ENCODE peak calls at places on chromosome 19, in seven cellular contexts. C is mesendoderm, K is GM12878, G is transverse colon, X is heart left ventricle, O is aorta, W is psoas muscle. P is an unnamed sample.

GRCh38 chr19:1245884-1246816 is 2.2 kb upstream of the MIDN start:
- DNase-seq in O (no peak), C (no peak), G (peak; percentile 88), X (peak; percentile 85), W (peak; percentile 91), K (no peak), P (no peak)

GRCh38 chr19:52603558-52604207 is 33.6 kb downstream of the ZNF701 start:
- DNase-seq in G (no peak), C (no peak), O (no peak), K (no peak), W (no peak), X (no peak), P (no peak)

GRCh38 chr19:33196446-33197193 is 2.5 kb downstream of the LRP3 start:
- DNase-seq in X (no peak), O (no peak), G (no peak), K (no peak), W (no peak), C (no peak), P (no peak)

GRCh38 chr19:45827459-45828093 is 12.5 kb upstream of the RSPH6A start:
- DNase-seq in C (no peak), O (no peak), X (no peak), W (no peak), K (no peak), G (no peak), P (no peak)

GRCh38 chr19:33394723-33395560 is 21.4 kb downstream of the CEBPG start:
- DNase-seq in C (no peak), X (no peak), G (no peak), O (no peak), K (no peak), W (no peak), P (no peak)

GRCh38 chr19:49553451-49554271 is 25.9 kb downstream of the RCN3 start:
- DNase-seq in W (no peak), X (no peak), K (no peak), O (no peak), G (peak; percentile 70), C (no peak), P (peak; percentile 59)

GRCh38 chr19:52296400-52296772 is 583 bp upstream of the ZNF480 start:
- DNase-seq in W (no peak), O (no peak), X (no peak), G (no peak), C (peak; percentile 13), K (no peak), P (peak; percentile 4)

GRCh38 chr19:46428278-46429141 is at the start of gene PNMA8C:
- DNase-seq in G (peak; percentile 50), C (peak; percentile 90), W (peak; percentile 74), O (peak; percentile 90), K (no peak), X (peak; percentile 76), P (peak; percentile 76)

GRCh38 chr19:6811906-6812305 is 39.4 kb downstream of the VAV1 start:
- DNase-seq in G (no peak), X (no peak), W (no peak), O (no peak), C (peak; percentile 66), K (peak; percentile 12), P (peak; percentile 81)

GRCh38 chr19:16771618-16772017 is 52.0 kb downstream of the NWD1 start:
- DNase-seq in C (peak; percentile 89), K (peak; percentile 16), X (peak; percentile 75), G (peak; percentile 82), O (peak; percentile 83), W (peak; percentile 58), P (peak; percentile 79)

GRCh38 chr19:55855160-55855559 is 18.8 kb downstream of the NLRP4 start:
- DNase-seq in W (no peak), X (no peak), G (no peak), K (peak; percentile 27), C (no peak), O (no peak), P (no peak)

GRCh38 chr19:44752816-44753618 is 4.5 kb downstream of the BCL3 start:
- DNase-seq in X (peak; percentile 93), C (peak; percentile 82), G (peak; percentile 96), O (peak; percentile 98), W (peak; percentile 92), K (peak; percentile 94), P (peak; percentile 98)

GRCh38 chr19:31306006-31306753 is 43.1 kb downstream of the TSHZ3 start:
- DNase-seq in K (no peak), W (no peak), G (no peak), O (no peak), X (no peak), C (no peak), P (no peak)

GRCh38 chr19:2186071-2186846 is 22.5 kb downstream of the DOT1L start:
- DNase-seq in W (peak; percentile 92), G (peak; percentile 69), K (no peak), O (peak; percentile 94), C (peak; percentile 54), X (peak; percentile 88), P (no peak)

GRCh38 chr19:16876904-16877361 is 11.9 kb upstream of the F2RL3 start:
- DNase-seq in C (no peak), K (no peak), G (peak; percentile 24), X (peak; percentile 49), W (no peak), O (no peak), P (peak; percentile 38)

GRCh38 chr19:13104848-13105646 is 2.4 kb upstream of the LYL1 start:
- DNase-seq in W (no peak), C (no peak), X (peak; percentile 36), K (no peak), O (no peak), G (no peak), P (no peak)

GRCh38 chr19:35915508-35915907 is 7.4 kb upstream of the TYROBP start:
- DNase-seq in W (no peak), C (no peak), X (no peak), G (no peak), K (no peak), O (no peak), P (no peak)

GRCh38 chr19:17778621-17779280 is 16.2 kb upstream of the B3GNT3 start:
- DNase-seq in C (peak; percentile 60), G (no peak), X (no peak), W (no peak), K (no peak), O (no peak), P (no peak)

GRCh38 chr19:1492474-1493006 is 1.6 kb downstream of the REEP6 start:
- DNase-seq in O (no peak), W (no peak), G (no peak), K (no peak), C (no peak), X (no peak), P (peak; percentile 51)